ENCODE peak calls at places on chromosomes 11 and 22, in five cellular contexts. One of them, this sample, is unnamed.
A peak's percentile ranks its signal among the peaks of the same experiment; 100 is the strongest.

GRCh38 chr11:62680825-62681240 is 2.0 kb upstream of the UBXN1 start:
- DNase-seq in Caki2: peak; percentile 60
- DNase-seq in stimulated activated CD4-positive, alpha-beta T cell treated with anti-CD3 and anti-CD28 coated beads, Interleukin-2, amount 100 ng/mL, for 48 hours: peak; percentile 25
- DNase-seq in posterior cingulate gyrus: no peak
- DNase-seq in HEK293T: peak; percentile 72
- DNase-seq in this sample: peak; percentile 74

GRCh38 chr22:24506802-24507438 is 11.8 kb downstream of the UPB1 start:
- DNase-seq in HEK293T: no peak
- DNase-seq in stimulated activated CD4-positive, alpha-beta T cell treated with anti-CD3 and anti-CD28 coated beads, Interleukin-2, amount 100 ng/mL, for 48 hours: no peak
- DNase-seq in Caki2: peak; percentile 43
- DNase-seq in posterior cingulate gyrus: no peak
- DNase-seq in this sample: no peak

GRCh38 chr11:96752221-96752620 is 362.4 kb downstream of the JRKL start:
- DNase-seq in Caki2: no peak
- DNase-seq in posterior cingulate gyrus: no peak
- DNase-seq in HEK293T: no peak
- DNase-seq in stimulated activated CD4-positive, alpha-beta T cell treated with anti-CD3 and anti-CD28 coated beads, Interleukin-2, amount 100 ng/mL, for 48 hours: no peak
- DNase-seq in this sample: no peak

GRCh38 chr22:45804986-45805325 is 133.3 kb downstream of the ATXN10 start:
- DNase-seq in stimulated activated CD4-positive, alpha-beta T cell treated with anti-CD3 and anti-CD28 coated beads, Interleukin-2, amount 100 ng/mL, for 48 hours: no peak
- DNase-seq in posterior cingulate gyrus: no peak
- DNase-seq in Caki2: peak; percentile 80
- DNase-seq in HEK293T: no peak
- DNase-seq in this sample: peak; percentile 91

GRCh38 chr22:46280063-46280817 is 12.4 kb downstream of the TTC38 start:
- DNase-seq in posterior cingulate gyrus: no peak
- DNase-seq in Caki2: no peak
- DNase-seq in stimulated activated CD4-positive, alpha-beta T cell treated with anti-CD3 and anti-CD28 coated beads, Interleukin-2, amount 100 ng/mL, for 48 hours: no peak
- DNase-seq in HEK293T: no peak
- DNase-seq in this sample: no peak

GRCh38 chr11:30210357-30210756 is 20.5 kb upstream of the FSHB start:
- DNase-seq in HEK293T: no peak
- DNase-seq in posterior cingulate gyrus: no peak
- DNase-seq in Caki2: no peak
- DNase-seq in stimulated activated CD4-positive, alpha-beta T cell treated with anti-CD3 and anti-CD28 coated beads, Interleukin-2, amount 100 ng/mL, for 48 hours: no peak
- DNase-seq in this sample: no peak

GRCh38 chr22:41891407-41891806 is 23.5 kb downstream of the SHISA8 start:
- DNase-seq in posterior cingulate gyrus: no peak
- DNase-seq in Caki2: no peak
- DNase-seq in stimulated activated CD4-positive, alpha-beta T cell treated with anti-CD3 and anti-CD28 coated beads, Interleukin-2, amount 100 ng/mL, for 48 hours: no peak
- DNase-seq in HEK293T: no peak
- DNase-seq in this sample: no peak

GRCh38 chr11:2574043-2574552 is 125.7 kb downstream of the KCNQ1OT1 start:
- DNase-seq in Caki2: no peak
- DNase-seq in posterior cingulate gyrus: peak; percentile 2
- DNase-seq in stimulated activated CD4-positive, alpha-beta T cell treated with anti-CD3 and anti-CD28 coated beads, Interleukin-2, amount 100 ng/mL, for 48 hours: no peak
- DNase-seq in HEK293T: no peak
- DNase-seq in this sample: no peak

GRCh38 chr11:2993000-2993330 is 836 bp upstream of the NAP1L4 start:
- DNase-seq in stimulated activated CD4-positive, alpha-beta T cell treated with anti-CD3 and anti-CD28 coated beads, Interleukin-2, amount 100 ng/mL, for 48 hours: no peak
- DNase-seq in HEK293T: no peak
- DNase-seq in posterior cingulate gyrus: no peak
- DNase-seq in Caki2: no peak
- DNase-seq in this sample: no peak

GRCh38 chr22:47589271-47590250 is 827.1 kb downstream of the TBC1D22A start:
- DNase-seq in stimulated activated CD4-positive, alpha-beta T cell treated with anti-CD3 and anti-CD28 coated beads, Interleukin-2, amount 100 ng/mL, for 48 hours: no peak
- DNase-seq in HEK293T: no peak
- DNase-seq in Caki2: no peak
- DNase-seq in posterior cingulate gyrus: no peak
- DNase-seq in this sample: no peak

This sample was measured in ACHN.